ENCODE peak calls at places on chromosomes 2 and 18, in five cellular contexts. M is transverse colon, Z is right lobe of liver, C is mucosa of descending colon, U is mammary epithelial cell. S is an unnamed sample.

GRCh38 chr2:240172071-240172895 is 31.8 kb upstream of the OTOS start:
- DNase-seq in M (no peak), Z (peak; percentile 20), C (no peak), U (no peak), S (peak; percentile 40)

GRCh38 chr2:83594841-83595720 is 864.0 kb downstream of the SUCLG1 start:
- DNase-seq in M (no peak), Z (no peak), C (no peak), U (no peak), S (no peak)

GRCh38 chr18:47800192-47800591 is 130.3 kb downstream of the SMAD2 start:
- DNase-seq in M (no peak), Z (no peak), C (no peak), U (no peak), S (no peak)

GRCh38 chr2:43099797-43100196 is 126.6 kb downstream of the ZFP36L2 start:
- DNase-seq in M (no peak), Z (no peak), C (no peak), U (no peak), S (no peak)

GRCh38 chr2:215626812-215627281 is 191.0 kb upstream of the FN1 start:
- DNase-seq in M (no peak), Z (no peak), C (no peak), U (no peak), S (no peak)

GRCh38 chr2:29663266-29663665 is 258.1 kb downstream of the ALK start:
- DNase-seq in M (no peak), Z (no peak), C (no peak), U (peak; percentile 73), S (no peak)

GRCh38 chr18:79487198-79488165 is 91.8 kb downstream of the NFATC1 start:
- DNase-seq in M (no peak), Z (peak; percentile 38), C (peak; percentile 12), U (no peak), S (peak; percentile 57)

GRCh38 chr2:110106642-110107041 is 9.0 kb downstream of the MALL start:
- DNase-seq in M (no peak), Z (no peak), C (no peak), U (peak; percentile 65), S (no peak)

GRCh38 chr2:12501469-12502147 is 215.1 kb upstream of the TRIB2 start:
- DNase-seq in M (peak; percentile 34), Z (no peak), C (no peak), U (peak; percentile 30), S (no peak)

GRCh38 chr2:12495247-12495868 is 221.4 kb upstream of the TRIB2 start:
- DNase-seq in M (no peak), Z (no peak), C (no peak), U (no peak), S (no peak)

GRCh38 chr2:12500899-12501298 is 215.8 kb upstream of the TRIB2 start:
- DNase-seq in M (no peak), Z (no peak), C (no peak), U (no peak), S (no peak)

GRCh38 chr2:12498703-12499102 is 218.0 kb upstream of the TRIB2 start:
- DNase-seq in M (no peak), Z (no peak), C (no peak), U (peak; percentile 54), S (no peak)

DNA sequence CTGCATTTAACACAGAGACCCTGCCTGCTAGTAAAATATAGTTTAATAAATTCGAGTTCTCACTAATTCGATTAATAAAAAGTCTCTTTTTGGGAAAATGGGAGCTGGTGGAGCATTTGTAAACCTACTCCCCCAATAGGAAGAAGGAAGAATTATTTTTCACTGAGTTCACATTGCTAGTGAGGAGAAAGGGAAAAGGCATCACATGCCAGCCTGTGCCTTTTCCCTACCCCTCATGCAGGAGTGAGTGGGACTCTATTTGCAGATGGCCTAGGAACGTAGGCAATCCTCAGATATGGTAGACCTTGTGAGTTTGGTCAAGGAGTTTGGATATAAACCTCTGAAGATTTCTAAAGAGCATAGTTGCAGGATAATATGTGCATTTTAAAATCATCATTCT is 218.4 kb upstream of the TRIB2 start:
- DNase-seq in M (no peak), Z (no peak), C (no peak), U (no peak), S (no peak)
- H3K4me1 ChIP-seq in M (no peaks in the 10 kb centered on the region), Z (no peaks in the 10 kb centered on the region), C (no peaks in the 10 kb centered on the region), U (peaks cover 19% of the 10 kb centered on the region), S (peaks cover 7% of the 10 kb centered on the region)

GRCh38 chr2:221455214-221455613 is 116.9 kb downstream of the EPHA4 start:
- DNase-seq in M (no peak), Z (no peak), C (no peak), U (no peak), S (no peak)
- TF ChIP-seq CTCF in M (no peak), Z (no peak), C (no peak), U (no peak), S (no peak)

GRCh38 chr2:128134573-128134972 is 43.6 kb downstream of the UGGT1 start:
- DNase-seq in M (no peak), Z (no peak), C (no peak), U (no peak), S (no peak)

GRCh38 chr2:128139624-128140023 is 48.6 kb downstream of the UGGT1 start:
- DNase-seq in M (no peak), Z (no peak), C (no peak), U (no peak), S (no peak)

GRCh38 chr2:128137094-128137616 is 46.2 kb downstream of the UGGT1 start:
- DNase-seq in M (no peak), Z (no peak), C (no peak), U (no peak), S (no peak)
- H3K36me3 ChIP-seq in M (no peaks in the 10 kb centered on the region), Z (peaks cover 22% of the 10 kb centered on the region), C (peaks cover 22% of the 10 kb centered on the region), U (peaks cover 52% of the 10 kb centered on the region), S (peaks cover 95% of the 10 kb centered on the region)

DNA sequence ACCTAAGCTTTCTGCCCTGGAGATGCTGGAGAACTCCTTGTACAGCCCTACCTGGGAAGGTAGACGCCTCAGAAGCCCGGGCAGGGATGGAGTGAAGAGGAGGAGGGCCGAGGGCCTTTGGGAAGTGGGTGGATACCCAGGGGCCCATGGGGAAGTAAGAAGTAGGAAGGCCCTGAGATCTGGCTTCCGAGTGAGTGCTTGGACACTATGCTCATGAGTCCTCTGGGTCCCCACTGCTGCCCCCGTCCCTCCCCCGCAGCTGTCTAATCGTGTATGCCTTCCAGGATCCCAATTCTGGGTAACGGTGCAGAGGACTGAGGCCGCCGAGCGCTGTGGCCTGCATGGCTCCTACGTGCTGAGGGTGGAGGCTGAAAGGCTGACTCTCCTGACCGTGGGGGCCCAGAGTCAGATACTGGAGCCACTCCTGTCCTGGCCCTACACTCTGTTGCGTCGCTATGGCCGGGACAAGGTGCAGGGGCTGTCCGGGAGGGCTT is 1.1 kb downstream of the DOK1 start:
- DNase-seq in M (no peak), Z (peak; percentile 54), C (no peak), U (no peak), S (peak; percentile 72)
- H3K4me1 ChIP-seq in M (peaks cover 23% of the 10 kb centered on the region), Z (no peaks in the 10 kb centered on the region), C (peaks cover 24% of the 10 kb centered on the region), U (peaks cover 16% of the 10 kb centered on the region), S (peaks cover 10% of the 10 kb centered on the region)

GRCh38 chr2:70190413-70191243 is at the start of gene C2orf42:
- DNase-seq in M (peak; percentile 96), Z (peak; percentile 97), C (peak; percentile 95), U (peak; percentile 97), S (peak; percentile 97)
- TF ChIP-seq CTCF in M (no peak), Z (no peak), C (no peak), U (no peak), S (peak; percentile 19)

S was measured in upper lobe of right lung.